ENCODE peak calls at places on chromosomes 6 and 20, in six cellular contexts. One of them, this sample, is unnamed.

GRCh38 chr6:33716379-33716778 is 4.9 kb upstream of the UQCC2 start:
- DNase-seq in A549: no peak
- DNase-seq in endothelial cell of umbilical vein: no peak
- DNase-seq in HepG2: no peak
- DNase-seq in K562: no peak
- DNase-seq in GM12878: no peak
- DNase-seq in this sample: no peak

GRCh38 chr6:1311400-1312192 is at the start of gene FOXQ1:
- DNase-seq in A549: peak
- DNase-seq in endothelial cell of umbilical vein: peak
- DNase-seq in HepG2: peak
- DNase-seq in K562: no peak
- DNase-seq in GM12878: no peak
- DNase-seq in this sample: peak

GRCh38 chr6:30572078-30572605 is 900 bp downstream of the ABCF1 start:
- DNase-seq in A549: no peak
- DNase-seq in endothelial cell of umbilical vein: no peak
- DNase-seq in HepG2: no peak
- DNase-seq in K562: no peak
- DNase-seq in GM12878: no peak
- DNase-seq in this sample: no peak

GRCh38 chr20:59571591-59572314 is 32.6 kb upstream of the PHACTR3 start:
- DNase-seq in A549: peak
- DNase-seq in endothelial cell of umbilical vein: peak
- DNase-seq in HepG2: peak
- DNase-seq in K562: peak
- DNase-seq in GM12878: no peak
- DNase-seq in this sample: peak

GRCh38 chr6:136990754-136991153 is 54.0 kb downstream of the IL20RA start:
- DNase-seq in A549: no peak
- DNase-seq in endothelial cell of umbilical vein: no peak
- DNase-seq in HepG2: no peak
- DNase-seq in K562: no peak
- DNase-seq in GM12878: no peak
- DNase-seq in this sample: no peak

GRCh38 chr6:133341607-133342158 is 100.5 kb downstream of the EYA4 start:
- DNase-seq in A549: peak
- DNase-seq in endothelial cell of umbilical vein: peak
- DNase-seq in HepG2: peak
- DNase-seq in K562: no peak
- DNase-seq in GM12878: no peak
- DNase-seq in this sample: no peak

GRCh38 chr6:47034919-47035318 is 7.2 kb downstream of the ADGRF1 start:
- DNase-seq in A549: peak
- DNase-seq in endothelial cell of umbilical vein: peak
- DNase-seq in HepG2: no peak
- DNase-seq in K562: no peak
- DNase-seq in GM12878: no peak
- DNase-seq in this sample: no peak

GRCh38 chr6:28530777-28531176 is 5.1 kb downstream of the GPX5 start:
- DNase-seq in A549: no peak
- DNase-seq in endothelial cell of umbilical vein: no peak
- DNase-seq in HepG2: no peak
- DNase-seq in K562: no peak
- DNase-seq in GM12878: no peak
- DNase-seq in this sample: no peak

GRCh38 chr6:53704700-53705099 is 39.1 kb upstream of the KLHL31 start:
- DNase-seq in A549: no peak
- DNase-seq in endothelial cell of umbilical vein: no peak
- DNase-seq in HepG2: no peak
- DNase-seq in K562: no peak
- DNase-seq in GM12878: no peak
- DNase-seq in this sample: no peak

GRCh38 chr6:70270287-70271005 is 32.4 kb downstream of the COL9A1 start:
- DNase-seq in A549: no peak
- DNase-seq in endothelial cell of umbilical vein: no peak
- DNase-seq in HepG2: no peak
- DNase-seq in K562: no peak
- DNase-seq in GM12878: peak
- DNase-seq in this sample: no peak

GRCh38 chr6:146950351-146950835 is 253.8 kb upstream of the STXBP5 start:
- DNase-seq in A549: peak
- DNase-seq in endothelial cell of umbilical vein: peak
- DNase-seq in HepG2: peak
- DNase-seq in K562: no peak
- DNase-seq in GM12878: no peak
- DNase-seq in this sample: peak

GRCh38 chr20:60073504-60073903 is 115.3 kb downstream of the CDH26 start:
- DNase-seq in A549: no peak
- DNase-seq in endothelial cell of umbilical vein: no peak
- DNase-seq in HepG2: no peak
- DNase-seq in K562: no peak
- DNase-seq in GM12878: no peak
- DNase-seq in this sample: no peak

GRCh38 chr6:73951186-73951585 is 255.2 kb downstream of the CD109 start:
- DNase-seq in A549: no peak
- DNase-seq in endothelial cell of umbilical vein: no peak
- DNase-seq in HepG2: no peak
- DNase-seq in K562: no peak
- DNase-seq in GM12878: no peak
- DNase-seq in this sample: no peak

GRCh38 chr20:37990571-37991151 is 42.6 kb downstream of the TTI1 start:
- DNase-seq in A549: peak
- DNase-seq in endothelial cell of umbilical vein: peak
- DNase-seq in HepG2: peak
- DNase-seq in K562: no peak
- DNase-seq in GM12878: peak
- DNase-seq in this sample: peak

GRCh38 chr6:92779758-92780157 is 639.6 kb downstream of the EPHA7 start:
- DNase-seq in A549: no peak
- DNase-seq in endothelial cell of umbilical vein: peak
- DNase-seq in HepG2: no peak
- DNase-seq in K562: no peak
- DNase-seq in GM12878: no peak
- DNase-seq in this sample: no peak

GRCh38 chr6:148323344-148323743 is 19.3 kb upstream of the SASH1 start:
- DNase-seq in A549: no peak
- DNase-seq in endothelial cell of umbilical vein: no peak
- DNase-seq in HepG2: no peak
- DNase-seq in K562: no peak
- DNase-seq in GM12878: no peak
- DNase-seq in this sample: no peak

GRCh38 chr20:10217517-10218410 is 866 bp upstream of the SNAP25 start:
- DNase-seq in A549: peak
- DNase-seq in endothelial cell of umbilical vein: peak
- DNase-seq in HepG2: no peak
- DNase-seq in K562: no peak
- DNase-seq in GM12878: no peak
- DNase-seq in this sample: peak

GRCh38 chr20:37902504-37903313 is at the start of gene VSTM2L:
- DNase-seq in A549: peak
- DNase-seq in endothelial cell of umbilical vein: no peak
- DNase-seq in HepG2: no peak
- DNase-seq in K562: peak
- DNase-seq in GM12878: no peak
- DNase-seq in this sample: no peak

GRCh38 chr6:108835218-108835850 is 12.9 kb upstream of the ARMC2 start:
- DNase-seq in A549: peak
- DNase-seq in endothelial cell of umbilical vein: peak
- DNase-seq in HepG2: peak
- DNase-seq in K562: peak
- DNase-seq in GM12878: peak
- DNase-seq in this sample: peak

GRCh38 chr6:108836061-108836460 is 12.2 kb upstream of the ARMC2 start:
- DNase-seq in A549: no peak
- DNase-seq in endothelial cell of umbilical vein: no peak
- DNase-seq in HepG2: no peak
- DNase-seq in K562: no peak
- DNase-seq in GM12878: no peak
- DNase-seq in this sample: no peak

GRCh38 chr6:108837236-108837971 is 10.8 kb upstream of the ARMC2 start:
- DNase-seq in A549: no peak
- DNase-seq in endothelial cell of umbilical vein: no peak
- DNase-seq in HepG2: no peak
- DNase-seq in K562: no peak
- DNase-seq in GM12878: no peak
- DNase-seq in this sample: peak

GRCh38 chr6:108831104-108831503 is 17.1 kb upstream of the ARMC2 start:
- DNase-seq in A549: no peak
- DNase-seq in endothelial cell of umbilical vein: no peak
- DNase-seq in HepG2: no peak
- DNase-seq in K562: no peak
- DNase-seq in GM12878: no peak
- DNase-seq in this sample: no peak

DNA sequence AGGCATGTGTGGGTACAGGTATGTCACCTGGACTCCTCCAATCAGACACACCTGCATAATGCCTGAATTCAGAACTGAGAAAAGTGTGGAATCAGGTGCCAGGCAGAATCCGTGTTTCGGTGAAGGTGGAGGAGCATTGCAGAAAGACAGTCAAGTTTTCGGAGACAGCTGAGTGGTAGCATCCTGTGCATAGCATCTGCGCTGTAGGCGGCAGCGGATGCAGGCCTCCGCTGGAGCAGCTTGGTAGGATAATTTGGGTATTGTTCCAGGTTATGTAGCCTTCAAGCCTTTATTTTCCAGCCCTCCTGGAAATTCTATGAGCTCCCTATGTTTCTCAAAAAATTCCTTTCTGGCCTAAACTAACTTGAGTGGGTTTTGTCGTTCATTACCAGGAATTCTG is 15.5 kb upstream of the ARMC2 start:
- DNase-seq in A549: no peak
- DNase-seq in endothelial cell of umbilical vein: no peak
- DNase-seq in HepG2: no peak
- DNase-seq in K562: no peak
- DNase-seq in GM12878: no peak
- DNase-seq in this sample: no peak
- TF ChIP-seq MYC in A549: no peak
- TF ChIP-seq MYC in endothelial cell of umbilical vein: no peak
- TF ChIP-seq MYC in HepG2: no peak
- TF ChIP-seq MYC in K562: no peak
- TF ChIP-seq MYC in GM12878: no peak
- TF ChIP-seq MYC in this sample: no peak

GRCh38 chr6:139944131-139944530 is 569.7 kb upstream of the CITED2 start:
- DNase-seq in A549: no peak
- DNase-seq in endothelial cell of umbilical vein: no peak
- DNase-seq in HepG2: no peak
- DNase-seq in K562: no peak
- DNase-seq in GM12878: no peak
- DNase-seq in this sample: no peak

GRCh38 chr6:139941826-139942225 is 567.4 kb upstream of the CITED2 start:
- DNase-seq in A549: no peak
- DNase-seq in endothelial cell of umbilical vein: no peak
- DNase-seq in HepG2: no peak
- DNase-seq in K562: no peak
- DNase-seq in GM12878: no peak
- DNase-seq in this sample: no peak

GRCh38 chr6:139944976-139945375 is 570.5 kb upstream of the CITED2 start:
- DNase-seq in A549: no peak
- DNase-seq in endothelial cell of umbilical vein: no peak
- DNase-seq in HepG2: no peak
- DNase-seq in K562: no peak
- DNase-seq in GM12878: no peak
- DNase-seq in this sample: no peak

GRCh38 chr6:139942333-139942732 is 567.9 kb upstream of the CITED2 start:
- DNase-seq in A549: no peak
- DNase-seq in endothelial cell of umbilical vein: no peak
- DNase-seq in HepG2: no peak
- DNase-seq in K562: no peak
- DNase-seq in GM12878: no peak
- DNase-seq in this sample: no peak

GRCh38 chr6:139943391-139943790 is 568.9 kb upstream of the CITED2 start:
- DNase-seq in A549: peak
- DNase-seq in endothelial cell of umbilical vein: peak
- DNase-seq in HepG2: peak
- DNase-seq in K562: no peak
- DNase-seq in GM12878: no peak
- DNase-seq in this sample: no peak
- TF ChIP-seq MAX in A549: no peak
- TF ChIP-seq MAX in endothelial cell of umbilical vein: no peak
- TF ChIP-seq MAX in HepG2: no peak
- TF ChIP-seq MAX in K562: no peak
- TF ChIP-seq MAX in GM12878: no peak
- TF ChIP-seq MAX in this sample: no peak

GRCh38 chr6:145238787-145239186 is 496.5 kb downstream of the EPM2A start:
- DNase-seq in A549: no peak
- DNase-seq in endothelial cell of umbilical vein: no peak
- DNase-seq in HepG2: no peak
- DNase-seq in K562: no peak
- DNase-seq in GM12878: no peak
- DNase-seq in this sample: no peak

GRCh38 chr6:145235207-145235606 is 500.1 kb downstream of the EPM2A start:
- DNase-seq in A549: no peak
- DNase-seq in endothelial cell of umbilical vein: no peak
- DNase-seq in HepG2: no peak
- DNase-seq in K562: no peak
- DNase-seq in GM12878: no peak
- DNase-seq in this sample: no peak

GRCh38 chr6:145244712-145245111 is 490.6 kb downstream of the EPM2A start:
- DNase-seq in A549: no peak
- DNase-seq in endothelial cell of umbilical vein: no peak
- DNase-seq in HepG2: peak
- DNase-seq in K562: no peak
- DNase-seq in GM12878: no peak
- DNase-seq in this sample: no peak

GRCh38 chr6:145245119-145245518 is 490.2 kb downstream of the EPM2A start:
- DNase-seq in A549: no peak
- DNase-seq in endothelial cell of umbilical vein: no peak
- DNase-seq in HepG2: no peak
- DNase-seq in K562: no peak
- DNase-seq in GM12878: no peak
- DNase-seq in this sample: no peak

DNA sequence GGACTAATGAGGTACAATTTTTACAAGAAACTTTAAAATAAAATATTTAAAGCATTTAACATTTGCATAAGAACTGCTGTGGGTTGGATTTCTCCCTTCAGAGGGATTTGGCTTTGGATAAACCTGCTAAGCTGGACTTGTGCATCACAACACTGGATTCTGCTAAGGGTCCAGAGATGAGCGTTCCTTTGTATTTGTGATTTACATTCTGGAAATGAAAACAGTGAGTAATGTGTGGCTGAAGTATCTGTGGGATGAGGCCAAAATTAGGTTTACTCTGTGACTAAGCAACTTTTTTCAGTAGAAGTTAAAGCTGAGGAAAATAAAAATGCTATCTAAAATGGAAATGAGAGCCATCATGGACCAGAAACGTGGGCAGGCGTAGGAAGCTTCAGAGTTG is 494.3 kb downstream of the EPM2A start:
- DNase-seq in A549: peak
- DNase-seq in endothelial cell of umbilical vein: no peak
- DNase-seq in HepG2: peak
- DNase-seq in K562: no peak
- DNase-seq in GM12878: no peak
- DNase-seq in this sample: no peak
- TF ChIP-seq MYC in A549: no peak
- TF ChIP-seq MYC in endothelial cell of umbilical vein: no peak
- TF ChIP-seq MYC in HepG2: no peak
- TF ChIP-seq MYC in K562: no peak
- TF ChIP-seq MYC in GM12878: no peak
- TF ChIP-seq MYC in this sample: no peak

GRCh38 chr20:46347831-46348230 is 39.5 kb upstream of the CDH22 start:
- DNase-seq in A549: no peak
- DNase-seq in endothelial cell of umbilical vein: no peak
- DNase-seq in HepG2: no peak
- DNase-seq in K562: no peak
- DNase-seq in GM12878: no peak
- DNase-seq in this sample: no peak
- TF ChIP-seq MAX in A549: no peak
- TF ChIP-seq MAX in endothelial cell of umbilical vein: no peak
- TF ChIP-seq MAX in HepG2: no peak
- TF ChIP-seq MAX in K562: no peak
- TF ChIP-seq MAX in GM12878: no peak
- TF ChIP-seq MAX in this sample: no peak

This sample was measured in NB4.